ENCODE peak calls at places on chromosomes 6 and 20, in seven cellular contexts. P, F, D, R, E, G and X are unnamed samples.

GRCh38 chr6:29553268-29554057 is 6.1 kb downstream of the UBD start:
- DNase-seq in E (no peak), G (no peak), R (peak), D (peak), F (peak), P (no peak), X (peak)

GRCh38 chr6:127776320-127776719 is 124.5 kb downstream of the THEMIS start:
- DNase-seq in E (no peak), P (no peak), F (no peak), R (peak), G (no peak), D (no peak), X (no peak)

GRCh38 chr6:42007753-42008528 is 42.4 kb upstream of the TAF8 start:
- DNase-seq in R (no peak), P (no peak), F (no peak), G (peak), D (no peak), E (no peak), X (no peak)

GRCh38 chr20:51594206-51594998 is 51.9 kb upstream of the NFATC2 start:
- DNase-seq in F (no peak), D (no peak), G (no peak), R (no peak), E (no peak), P (no peak), X (no peak)

GRCh38 chr6:3252861-3253596 is 5.7 kb upstream of the PSMG4 start:
- DNase-seq in R (no peak), G (no peak), E (no peak), P (no peak), D (no peak), F (no peak), X (no peak)

GRCh38 chr20:32792316-32792715 is 27.4 kb upstream of the MAPRE1 start:
- DNase-seq in R (no peak), E (peak), P (no peak), F (peak), G (no peak), D (peak), X (peak)

GRCh38 chr6:147531321-147531720 is 22.8 kb downstream of the SAMD5 start:
- DNase-seq in P (no peak), G (no peak), E (no peak), F (no peak), D (no peak), R (no peak), X (no peak)

GRCh38 chr6:26311385-26312095 is 53.5 kb upstream of the BTN3A2 start:
- DNase-seq in F (no peak), R (peak), E (peak), G (peak), D (peak), P (no peak), X (peak)

GRCh38 chr6:148869589-148869988 is 122.8 kb downstream of the UST start:
- DNase-seq in P (no peak), F (no peak), E (no peak), G (no peak), R (no peak), D (no peak), X (peak)

GRCh38 chr6:145372671-145373123 is 362.6 kb downstream of the EPM2A start:
- DNase-seq in G (peak), F (no peak), P (no peak), R (no peak), E (peak), D (no peak), X (peak)

GRCh38 chr6:35259946-35260626 is 551 bp downstream of the ZNF76 start:
- DNase-seq in R (peak), E (peak), F (peak), D (no peak), G (peak), P (no peak), X (peak)

GRCh38 chr6:31620586-31621319 is at the start of gene PRRC2A:
- DNase-seq in E (peak), R (peak), D (peak), F (no peak), P (peak), G (peak), X (peak)

GRCh38 chr20:58042626-58043025 is 185.8 kb downstream of the ANKRD60 start:
- DNase-seq in R (no peak), G (no peak), D (no peak), P (no peak), E (no peak), F (no peak), X (no peak)

GRCh38 chr6:16982827-16983226 is 119.0 kb upstream of the STMND1 start:
- DNase-seq in P (no peak), D (no peak), G (no peak), E (peak), R (no peak), F (no peak), X (peak)

GRCh38 chr20:38806855-38807655 is 1.6 kb downstream of the PPP1R16B start:
- DNase-seq in F (no peak), E (no peak), G (peak), P (no peak), D (peak), R (no peak), X (no peak)

GRCh38 chr6:16762265-16762546 is 946 bp upstream of the ATXN1 start:
- DNase-seq in E (no peak), F (no peak), P (no peak), D (no peak), R (no peak), G (no peak), X (no peak)

GRCh38 chr6:157988700-157989063 is 7.0 kb downstream of the SYNJ2 start:
- DNase-seq in R (no peak), P (no peak), F (no peak), D (no peak), G (no peak), E (no peak), X (no peak)

GRCh38 chr6:24489881-24490280 is 503 bp upstream of the GPLD1 start:
- DNase-seq in D (no peak), G (no peak), R (no peak), F (no peak), E (no peak), P (no peak), X (peak)

GRCh38 chr6:142929751-142930358 is 15.1 kb downstream of the HIVEP2 start:
- DNase-seq in R (no peak), F (no peak), E (no peak), G (no peak), D (no peak), P (no peak), X (peak)

GRCh38 chr20:2585811-2586210 is 49.4 kb downstream of the TMC2 start:
- DNase-seq in G (no peak), R (no peak), D (no peak), F (no peak), P (no peak), E (no peak), X (peak)

GRCh38 chr6:26240981-26241770 is 123.8 kb upstream of the BTN3A2 start:
- DNase-seq in R (no peak), D (no peak), F (no peak), G (no peak), P (no peak), E (peak), X (peak)

GRCh38 chr6:90611996-90612690 is 25.3 kb upstream of the MAP3K7 start:
- DNase-seq in G (no peak), F (no peak), E (no peak), R (peak), P (no peak), D (peak), X (no peak)

GRCh38 chr6:3205913-3206312 is 21.5 kb downstream of the TUBB2B start:
- DNase-seq in G (no peak), P (no peak), F (no peak), E (no peak), R (no peak), D (no peak), X (peak)

GRCh38 chr6:21240709-21241108 is 352.8 kb upstream of the SOX4 start:
- DNase-seq in R (no peak), D (no peak), E (no peak), F (no peak), P (no peak), G (no peak), X (peak)

GRCh38 chr6:90109141-90109540 is 187.5 kb downstream of the BACH2 start:
- DNase-seq in E (no peak), D (no peak), F (no peak), G (no peak), R (no peak), P (no peak), X (no peak)

GRCh38 chr6:44286747-44287146 is 16.5 kb downstream of the TMEM151B start:
- DNase-seq in D (no peak), P (no peak), G (no peak), F (no peak), R (no peak), E (no peak), X (no peak)

GRCh38 chr20:45592574-45593189 is 13.6 kb upstream of the WFDC8 start:
- DNase-seq in G (peak), E (peak), F (no peak), P (no peak), D (no peak), R (peak), X (peak)

GRCh38 chr20:62925420-62926228 is 681 bp downstream of the DIDO1 start:
- DNase-seq in E (no peak), F (peak), P (no peak), G (peak), R (no peak), D (peak), X (peak)

GRCh38 chr6:157768304-157768703 is 54.7 kb upstream of the SNX9 start:
- DNase-seq in D (no peak), F (no peak), G (peak), R (no peak), E (peak), P (no peak), X (no peak)

GRCh38 chr6:99995916-99996315 is 1.9 kb upstream of the MCHR2 start:
- DNase-seq in E (no peak), G (no peak), D (no peak), F (no peak), R (no peak), P (no peak), X (no peak)

GRCh38 chr6:56593801-56594318 is 48.8 kb downstream of the DST start:
- DNase-seq in E (peak), R (no peak), P (no peak), G (peak), F (no peak), D (no peak), X (peak)

GRCh38 chr6:85126448-85127178 is 323.3 kb upstream of the NT5E start:
- DNase-seq in R (peak), G (peak), F (peak), E (no peak), P (no peak), D (peak), X (peak)

GRCh38 chr20:20076297-20077065 is 24.1 kb downstream of the CFAP61 start:
- DNase-seq in R (no peak), P (no peak), E (no peak), G (no peak), D (no peak), F (peak), X (peak)

GRCh38 chr20:19644085-19644484 is 114.0 kb upstream of the RIN2 start:
- DNase-seq in E (no peak), F (no peak), G (no peak), R (no peak), D (no peak), P (no peak), X (no peak)

GRCh38 chr6:2931970-2932748 is 29.1 kb upstream of the SERPINB9 start:
- DNase-seq in R (peak), F (peak), D (peak), G (peak), P (peak), E (peak), X (peak)

GRCh38 chr6:16764188-16764950 is 3.1 kb upstream of the ATXN1 start:
- DNase-seq in E (no peak), G (no peak), F (no peak), R (no peak), P (no peak), D (no peak), X (peak)

GRCh38 chr6:151773382-151773781 is 34.1 kb upstream of the ESR1 start:
- DNase-seq in F (no peak), E (no peak), P (no peak), D (no peak), G (no peak), R (no peak), X (no peak)

GRCh38 chr6:63882208-63882607 is 246.6 kb downstream of the PHF3 start:
- DNase-seq in E (no peak), P (no peak), F (no peak), G (peak), D (no peak), R (peak), X (no peak)
- TF ChIP-seq CTCF in E (peak), P (peak), F (peak), G (peak), D (peak), R (peak), X (no peak)

GRCh38 chr20:24117386-24117785 is 128.8 kb upstream of the GGTLC1 start:
- DNase-seq in D (no peak), F (no peak), G (no peak), R (no peak), E (no peak), P (no peak), X (no peak)
- TF ChIP-seq CTCF in D (no peak), F (no peak), G (no peak), R (no peak), E (no peak), P (no peak), X (no peak)

GRCh38 chr6:130622142-130622541 is 205.1 kb upstream of the SMLR1 start:
- DNase-seq in E (no peak), D (no peak), P (no peak), G (no peak), F (no peak), R (no peak), X (peak)

GRCh38 chr6:130629640-130630039 is 197.6 kb upstream of the SMLR1 start:
- DNase-seq in G (no peak), E (no peak), D (no peak), F (no peak), P (no peak), R (no peak), X (no peak)

GRCh38 chr6:130628862-130629261 is 198.3 kb upstream of the SMLR1 start:
- DNase-seq in G (no peak), D (no peak), R (no peak), P (no peak), E (no peak), F (no peak), X (no peak)

GRCh38 chr6:130624046-130624445 is 203.2 kb upstream of the SMLR1 start:
- DNase-seq in P (no peak), G (no peak), R (no peak), E (peak), D (no peak), F (no peak), X (peak)

DNA sequence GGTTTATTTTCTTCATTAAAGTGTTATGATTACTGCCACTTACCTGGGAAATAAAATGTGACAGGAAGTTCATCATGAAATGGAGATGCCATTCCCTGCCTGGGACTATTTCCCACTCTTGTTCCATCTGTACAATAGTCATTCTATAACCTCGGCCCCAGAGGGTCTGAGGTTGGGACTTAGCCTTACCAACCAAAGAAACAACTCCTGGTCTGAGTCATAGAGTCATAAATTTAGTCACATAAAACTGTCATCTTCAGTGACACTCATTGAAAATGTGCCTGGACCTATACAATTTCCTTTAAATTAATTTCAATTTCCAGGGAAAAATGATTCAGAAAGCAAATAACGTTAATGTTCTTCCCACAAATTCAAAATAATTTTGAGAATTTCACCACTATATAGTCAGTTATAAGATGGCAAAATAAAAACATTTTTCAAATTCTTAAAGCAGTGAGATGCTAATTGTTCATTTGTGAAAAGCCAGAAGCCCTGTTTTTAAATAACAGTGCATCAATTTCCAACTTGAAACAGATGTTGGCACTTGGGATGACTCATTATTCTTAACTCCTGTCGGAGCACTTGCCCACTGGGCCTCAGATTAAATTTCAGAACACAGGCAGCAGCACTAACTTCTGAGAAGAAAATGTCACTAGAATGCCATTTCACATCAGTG is 201.2 kb upstream of the SMLR1 start:
- DNase-seq in G (no peak), E (no peak), D (no peak), P (no peak), R (no peak), F (no peak), X (peak)
- TF ChIP-seq CTCF in G (no peak), E (no peak), D (no peak), P (no peak), R (no peak), F (no peak), X (no peak)

GRCh38 chr6:113416166-113416565 is 441.0 kb upstream of the MARCKS start:
- DNase-seq in P (no peak), R (no peak), F (no peak), G (no peak), D (no peak), E (no peak), X (peak)

GRCh38 chr6:113411006-113411405 is 446.1 kb upstream of the MARCKS start:
- DNase-seq in F (no peak), P (no peak), D (no peak), E (no peak), G (no peak), R (no peak), X (no peak)

GRCh38 chr6:113412589-113413367 is 444.4 kb upstream of the MARCKS start:
- DNase-seq in R (no peak), D (no peak), F (no peak), G (no peak), P (no peak), E (no peak), X (no peak)

GRCh38 chr6:113420290-113420689 is 436.9 kb upstream of the MARCKS start:
- DNase-seq in P (no peak), D (no peak), G (no peak), E (no peak), F (no peak), R (no peak), X (no peak)

GRCh38 chr6:113414511-113414910 is 442.6 kb upstream of the MARCKS start:
- DNase-seq in R (no peak), F (no peak), P (no peak), D (no peak), G (peak), E (no peak), X (peak)
- TF ChIP-seq CTCF in R (peak), F (peak), P (peak), D (no peak), G (peak), E (no peak), X (peak)

DNA sequence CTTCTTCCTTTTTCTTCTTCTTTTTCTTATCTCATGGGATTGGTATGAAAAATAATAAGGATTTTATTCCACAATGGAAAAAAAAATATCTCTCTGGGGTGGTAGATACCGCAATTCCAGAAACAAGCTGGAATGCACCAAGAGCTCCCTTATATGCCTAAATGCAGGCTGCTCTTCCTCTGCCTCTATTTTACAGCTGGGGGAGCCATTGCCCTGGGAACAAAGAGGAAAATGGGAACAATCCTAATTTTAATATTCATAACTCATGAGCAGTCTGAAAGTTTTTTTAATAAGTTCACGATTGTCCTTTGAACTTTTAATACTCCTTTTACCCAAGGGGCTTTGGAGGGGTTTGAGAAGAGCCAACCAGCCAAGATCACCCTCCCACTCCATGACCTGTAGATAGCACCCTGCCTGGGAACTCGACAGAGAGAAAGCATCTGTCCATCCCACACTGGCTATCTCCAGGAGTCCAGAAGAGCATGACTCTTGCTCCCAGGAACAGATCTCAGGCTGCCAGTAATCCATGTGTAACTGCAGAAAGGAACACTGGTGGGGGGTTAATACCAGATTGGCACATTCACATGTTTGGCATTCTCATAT is 74.7 kb downstream of the CD83 start:
- DNase-seq in P (no peak), G (no peak), E (no peak), D (no peak), F (no peak), R (no peak), X (no peak)
- TF ChIP-seq CTCF in P (no peak), G (peak), E (no peak), D (no peak), F (no peak), R (no peak), X (peak)

GRCh38 chr6:39093167-39093708 is 21.7 kb downstream of the SAYSD1 start:
- DNase-seq in D (no peak), R (no peak), E (no peak), G (no peak), F (no peak), P (no peak), X (no peak)

GRCh38 chr6:39095578-39095977 is 19.4 kb downstream of the SAYSD1 start:
- DNase-seq in E (no peak), P (no peak), D (no peak), R (no peak), F (no peak), G (no peak), X (no peak)

GRCh38 chr6:39091163-39091562 is 23.8 kb downstream of the SAYSD1 start:
- DNase-seq in D (no peak), R (no peak), E (no peak), G (no peak), F (no peak), P (no peak), X (no peak)

GRCh38 chr6:39090036-39090435 is 24.9 kb downstream of the SAYSD1 start:
- DNase-seq in P (no peak), G (no peak), R (no peak), D (no peak), F (no peak), E (no peak), X (no peak)

GRCh38 chr6:39092124-39092523 is 22.9 kb downstream of the SAYSD1 start:
- DNase-seq in F (no peak), R (no peak), D (no peak), G (no peak), P (no peak), E (no peak), X (no peak)
- TF ChIP-seq CTCF in F (no peak), R (peak), D (no peak), G (no peak), P (peak), E (no peak), X (no peak)

GRCh38 chr20:24657211-24657610 is 187.8 kb downstream of the SYNDIG1 start:
- DNase-seq in G (no peak), F (no peak), E (no peak), R (no peak), D (peak), P (no peak), X (peak)
- TF ChIP-seq CTCF in G (no peak), F (no peak), E (no peak), R (no peak), D (no peak), P (no peak), X (peak)